ENCODE peak calls at places on chromosomes 12 and 14, in seven cellular contexts. One of them, this sample, is unnamed. For H3K36me3, the result is how much of the 10 kb centered on the place peaks cover.

GRCh38 chr12:109239179-109239578 is 69.9 kb downstream of the FOXN4 start:
- DNase-seq in transverse colon: no peak
- DNase-seq in neural progenitor cell: no peak
- DNase-seq in aorta: no peak
- DNase-seq in esophagus squamous epithelium: no peak
- DNase-seq in right atrium auricular region: no peak
- DNase-seq in lung: no peak
- DNase-seq in this sample: no peak

GRCh38 chr14:63204407-63205280 is at the start of gene RHOJ:
- DNase-seq in transverse colon: peak
- DNase-seq in esophagus squamous epithelium: no peak
- DNase-seq in lung: no peak
- DNase-seq in neural progenitor cell: peak
- DNase-seq in right atrium auricular region: no peak
- DNase-seq in aorta: peak
- DNase-seq in this sample: no peak

GRCh38 chr12:93279849-93280412 is 97.8 kb upstream of the NUDT4 start:
- DNase-seq in esophagus squamous epithelium: no peak
- DNase-seq in right atrium auricular region: no peak
- DNase-seq in aorta: no peak
- DNase-seq in neural progenitor cell: peak
- DNase-seq in lung: no peak
- DNase-seq in transverse colon: no peak
- DNase-seq in this sample: no peak

GRCh38 chr14:104149617-104150141 is 11.3 kb downstream of the KIF26A start:
- DNase-seq in transverse colon: no peak
- DNase-seq in esophagus squamous epithelium: no peak
- DNase-seq in aorta: no peak
- DNase-seq in right atrium auricular region: peak
- DNase-seq in lung: no peak
- DNase-seq in neural progenitor cell: peak
- DNase-seq in this sample: no peak

GRCh38 chr12:54215990-54216579 is 27.3 kb upstream of the SMUG1 start:
- DNase-seq in esophagus squamous epithelium: no peak
- DNase-seq in right atrium auricular region: no peak
- DNase-seq in aorta: peak
- DNase-seq in neural progenitor cell: no peak
- DNase-seq in transverse colon: peak
- DNase-seq in lung: no peak
- DNase-seq in this sample: no peak

GRCh38 chr12:101925352-101925751 is 48.0 kb downstream of the DRAM1 start:
- DNase-seq in right atrium auricular region: peak
- DNase-seq in esophagus squamous epithelium: no peak
- DNase-seq in aorta: no peak
- DNase-seq in lung: peak
- DNase-seq in neural progenitor cell: no peak
- DNase-seq in transverse colon: peak
- DNase-seq in this sample: no peak

GRCh38 chr14:78618379-78618778 is 448.2 kb downstream of the NRXN3 start:
- DNase-seq in right atrium auricular region: no peak
- DNase-seq in esophagus squamous epithelium: no peak
- DNase-seq in transverse colon: no peak
- DNase-seq in aorta: no peak
- DNase-seq in lung: no peak
- DNase-seq in neural progenitor cell: no peak
- DNase-seq in this sample: no peak

GRCh38 chr14:74301594-74302159 is 1.1 kb downstream of the ABCD4 start:
- DNase-seq in right atrium auricular region: no peak
- DNase-seq in aorta: peak
- DNase-seq in transverse colon: no peak
- DNase-seq in neural progenitor cell: no peak
- DNase-seq in esophagus squamous epithelium: no peak
- DNase-seq in lung: no peak
- DNase-seq in this sample: peak

GRCh38 chr12:59005195-59005961 is 85.1 kb upstream of the LRIG3 start:
- DNase-seq in transverse colon: no peak
- DNase-seq in neural progenitor cell: no peak
- DNase-seq in lung: no peak
- DNase-seq in esophagus squamous epithelium: no peak
- DNase-seq in right atrium auricular region: no peak
- DNase-seq in aorta: no peak
- DNase-seq in this sample: no peak
- H3K4me3 ChIP-seq in transverse colon: no peak
- H3K4me3 ChIP-seq in neural progenitor cell: no peak
- H3K4me3 ChIP-seq in lung: no peak
- H3K4me3 ChIP-seq in esophagus squamous epithelium: no peak
- H3K4me3 ChIP-seq in right atrium auricular region: no peak
- H3K4me3 ChIP-seq in aorta: no peak
- H3K4me3 ChIP-seq in this sample: no peak

DNA sequence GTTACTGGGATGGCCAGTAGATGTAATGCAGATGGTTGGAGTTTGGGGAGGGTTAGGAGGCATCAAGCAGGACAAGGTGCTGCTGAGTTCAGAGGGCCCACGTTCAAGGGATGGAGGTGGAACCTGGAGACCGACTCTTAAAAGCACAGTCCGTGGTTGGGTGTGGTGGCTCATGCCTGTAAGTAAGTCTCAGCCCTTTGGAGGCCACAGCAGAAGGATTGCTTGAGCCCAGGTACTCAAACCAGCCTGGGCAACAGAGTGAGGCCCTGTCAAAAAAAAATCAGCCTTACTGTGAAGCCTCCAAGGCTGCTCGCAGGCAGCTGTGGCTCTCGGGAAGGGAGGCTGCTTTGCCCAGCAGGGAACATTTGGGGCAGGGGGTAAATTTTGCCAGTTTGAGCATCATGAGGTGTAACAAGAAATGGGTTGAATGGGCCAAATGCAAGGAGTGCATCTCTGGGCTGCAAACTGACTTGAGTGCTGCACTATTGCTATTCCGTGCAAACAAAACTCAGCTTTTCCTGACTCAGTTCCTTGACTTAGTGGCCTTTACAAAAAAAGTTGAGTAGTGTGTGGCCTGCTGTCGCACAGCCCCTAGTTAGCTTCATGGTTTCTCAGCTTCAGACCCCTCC is 55.0 kb downstream of the ANAPC7 start:
- DNase-seq in aorta: peak
- DNase-seq in lung: no peak
- DNase-seq in right atrium auricular region: no peak
- DNase-seq in esophagus squamous epithelium: no peak
- DNase-seq in transverse colon: no peak
- DNase-seq in neural progenitor cell: no peak
- DNase-seq in this sample: no peak
- H3K36me3 ChIP-seq in aorta: under half
- H3K36me3 ChIP-seq in lung: under half
- H3K36me3 ChIP-seq in right atrium auricular region: half or more
- H3K36me3 ChIP-seq in esophagus squamous epithelium: half or more
- H3K36me3 ChIP-seq in transverse colon: under half
- H3K36me3 ChIP-seq in neural progenitor cell: under half
- H3K36me3 ChIP-seq in this sample: under half

GRCh38 chr12:120301962-120302815 is at the start of gene SIRT4:
- DNase-seq in right atrium auricular region: peak
- DNase-seq in transverse colon: peak
- DNase-seq in aorta: peak
- DNase-seq in neural progenitor cell: peak
- DNase-seq in esophagus squamous epithelium: peak
- DNase-seq in lung: peak
- DNase-seq in this sample: peak
- H3K27ac ChIP-seq in right atrium auricular region: peak
- H3K27ac ChIP-seq in transverse colon: peak
- H3K27ac ChIP-seq in aorta: no peak
- H3K27ac ChIP-seq in neural progenitor cell: no peak
- H3K27ac ChIP-seq in esophagus squamous epithelium: peak
- H3K27ac ChIP-seq in lung: peak
- H3K27ac ChIP-seq in this sample: peak

DNA sequence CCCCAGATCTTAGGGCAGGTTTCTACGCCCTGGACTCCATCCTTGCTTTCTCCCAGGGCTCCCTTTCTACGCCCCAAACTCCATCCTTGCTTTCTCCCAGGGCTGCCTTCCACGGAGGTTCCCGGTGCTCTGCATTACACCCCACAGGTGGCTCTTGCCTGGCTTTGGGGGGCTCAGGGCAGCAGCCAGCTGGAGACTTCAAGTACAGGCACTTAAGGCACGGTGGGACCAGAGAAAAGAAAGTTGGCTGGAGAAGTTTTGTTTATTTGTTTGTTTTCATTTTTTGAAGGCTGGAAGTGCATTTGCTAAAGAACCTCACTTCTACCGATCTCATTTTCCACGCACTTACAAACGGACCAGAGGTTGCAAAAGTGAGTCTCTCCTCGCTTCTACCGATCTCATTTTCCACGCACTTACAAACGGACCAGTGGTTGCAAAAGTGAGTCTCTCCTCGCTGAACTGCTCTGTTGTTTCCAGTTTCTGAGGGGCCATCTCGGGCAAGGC is 103.8 kb upstream of the MED13L start:
- DNase-seq in transverse colon: no peak
- DNase-seq in lung: no peak
- DNase-seq in right atrium auricular region: no peak
- DNase-seq in esophagus squamous epithelium: no peak
- DNase-seq in neural progenitor cell: no peak
- DNase-seq in aorta: peak
- DNase-seq in this sample: no peak
- H3K4me3 ChIP-seq in transverse colon: no peak
- H3K4me3 ChIP-seq in lung: no peak
- H3K4me3 ChIP-seq in right atrium auricular region: no peak
- H3K4me3 ChIP-seq in esophagus squamous epithelium: no peak
- H3K4me3 ChIP-seq in neural progenitor cell: peak
- H3K4me3 ChIP-seq in aorta: no peak
- H3K4me3 ChIP-seq in this sample: no peak

GRCh38 chr14:99505089-99505488 is 23.9 kb downstream of the CCNK start:
- DNase-seq in neural progenitor cell: no peak
- DNase-seq in aorta: no peak
- DNase-seq in esophagus squamous epithelium: no peak
- DNase-seq in transverse colon: no peak
- DNase-seq in right atrium auricular region: no peak
- DNase-seq in lung: no peak
- DNase-seq in this sample: no peak
- H3K36me3 ChIP-seq in neural progenitor cell: under half
- H3K36me3 ChIP-seq in aorta: under half
- H3K36me3 ChIP-seq in esophagus squamous epithelium: half or more
- H3K36me3 ChIP-seq in transverse colon: under half
- H3K36me3 ChIP-seq in right atrium auricular region: half or more
- H3K36me3 ChIP-seq in lung: under half
- H3K36me3 ChIP-seq in this sample: under half

This sample was measured in small intestine.